ENCODE peak calls at places on chromosomes 12 and 14, in nine cellular contexts. U, D, G, Q, M, N, T, V and L are unnamed samples.

GRCh38 chr14:55388160-55388559 is 23.5 kb downstream of the ATG14 start:
- DNase-seq in V (no peak), N (no peak), M (peak), T (peak), G (no peak), D (peak), Q (no peak), U (no peak), L (no peak)

GRCh38 chr14:76904100-76904739 is 78.0 kb downstream of the LRRC74A start:
- DNase-seq in V (peak), M (peak), T (peak), N (peak), D (peak), G (no peak), Q (no peak), U (no peak), L (no peak)

GRCh38 chr12:85016423-85016822 is 19.7 kb downstream of the TSPAN19 start:
- DNase-seq in U (no peak), V (peak), N (no peak), T (peak), Q (no peak), D (peak), M (peak), G (no peak), L (no peak)

GRCh38 chr14:34678306-34678705 is 36.1 kb downstream of the CFL2 start:
- DNase-seq in V (peak), D (peak), Q (no peak), T (peak), G (no peak), U (no peak), M (no peak), N (no peak), L (no peak)

GRCh38 chr12:75641031-75641780 is 129.8 kb upstream of the KRR1 start:
- DNase-seq in T (peak), Q (peak), M (peak), U (peak), D (peak), N (no peak), V (peak), G (no peak), L (no peak)

GRCh38 chr14:97791906-97792305 is 994.7 kb downstream of the VRK1 start:
- DNase-seq in M (no peak), V (peak), G (no peak), Q (no peak), D (no peak), U (no peak), N (no peak), T (no peak), L (no peak)

GRCh38 chr12:87814625-87815024 is 214.6 kb downstream of the C12orf50 start:
- DNase-seq in G (no peak), T (peak), V (no peak), Q (no peak), N (no peak), D (peak), U (no peak), M (no peak), L (no peak)

GRCh38 chr12:107522692-107523477 is 162.7 kb upstream of the PWP1 start:
- DNase-seq in N (no peak), U (no peak), T (no peak), M (no peak), G (no peak), D (peak), V (no peak), Q (no peak), L (no peak)

GRCh38 chr12:8860165-8860961 is 37.9 kb downstream of the A2ML1 start:
- DNase-seq in M (peak), Q (peak), N (peak), T (peak), V (peak), D (peak), G (peak), U (peak), L (no peak)

GRCh38 chr12:124675881-124676688 is 108.7 kb upstream of the NCOR2 start:
- DNase-seq in D (peak), U (no peak), Q (no peak), M (peak), N (peak), T (no peak), G (no peak), V (no peak), L (peak)

GRCh38 chr14:35051796-35052195 is 5.7 kb downstream of the FAM177A1 start:
- DNase-seq in T (peak), D (peak), N (no peak), U (no peak), M (no peak), V (no peak), G (no peak), Q (no peak), L (no peak)

GRCh38 chr14:31400031-31400638 is 20.2 kb downstream of the HEATR5A start:
- DNase-seq in U (no peak), N (no peak), Q (no peak), V (no peak), G (no peak), T (no peak), M (no peak), D (no peak), L (no peak)

GRCh38 chr14:103188691-103189480 is 65.6 kb downstream of the TNFAIP2 start:
- DNase-seq in N (peak), M (no peak), V (peak), T (no peak), U (no peak), Q (peak), G (peak), D (no peak), L (peak)

GRCh38 chr14:20676072-20676471 is 8.3 kb upstream of the RNASE4 start:
- DNase-seq in G (no peak), U (no peak), D (no peak), M (no peak), V (no peak), N (no peak), T (no peak), Q (no peak), L (no peak)

GRCh38 chr14:63343878-63344277 is 25.1 kb upstream of the GPHB5 start:
- DNase-seq in G (no peak), Q (no peak), V (peak), M (peak), U (no peak), N (no peak), T (peak), D (peak), L (no peak)

GRCh38 chr14:69852897-69853296 is 26.3 kb upstream of the SMOC1 start:
- DNase-seq in D (no peak), Q (no peak), V (no peak), N (no peak), G (no peak), M (no peak), U (no peak), T (no peak), L (no peak)

GRCh38 chr12:57487055-57487596 is 742 bp upstream of the MARS1 start:
- DNase-seq in U (no peak), D (no peak), T (no peak), V (no peak), N (no peak), G (no peak), M (no peak), Q (no peak), L (no peak)
- H3K4me3 ChIP-seq in U (peak), D (no peak), T (peak), V (peak), N (peak), G (peak), M (peak), Q (no peak), L (peak)

GRCh38 chr12:46219147-46219891 is 49.5 kb downstream of the SLC38A1 start:
- DNase-seq in T (no peak), Q (peak), G (no peak), N (no peak), D (no peak), M (no peak), V (no peak), U (no peak), L (no peak)

GRCh38 chr12:46214668-46215429 is 54.0 kb downstream of the SLC38A1 start:
- DNase-seq in U (no peak), Q (peak), N (peak), M (no peak), G (peak), T (no peak), V (no peak), D (no peak), L (peak)

GRCh38 chr12:46218509-46219095 is 50.2 kb downstream of the SLC38A1 start:
- DNase-seq in G (no peak), N (no peak), Q (no peak), T (no peak), V (peak), U (no peak), M (no peak), D (no peak), L (no peak)

GRCh38 chr12:46219892-46220655 is 48.8 kb downstream of the SLC38A1 start:
- DNase-seq in D (peak), T (peak), G (no peak), M (peak), N (no peak), U (no peak), Q (peak), V (peak), L (no peak)

GRCh38 chr12:46217686-46218508 is 50.9 kb downstream of the SLC38A1 start:
- DNase-seq in G (peak), M (no peak), D (no peak), U (peak), V (no peak), T (no peak), Q (peak), N (no peak), L (no peak)
- H3K4me3 ChIP-seq in G (no peak), M (no peak), D (no peak), U (no peak), V (no peak), T (no peak), Q (peak), N (peak), L (no peak)

DNA sequence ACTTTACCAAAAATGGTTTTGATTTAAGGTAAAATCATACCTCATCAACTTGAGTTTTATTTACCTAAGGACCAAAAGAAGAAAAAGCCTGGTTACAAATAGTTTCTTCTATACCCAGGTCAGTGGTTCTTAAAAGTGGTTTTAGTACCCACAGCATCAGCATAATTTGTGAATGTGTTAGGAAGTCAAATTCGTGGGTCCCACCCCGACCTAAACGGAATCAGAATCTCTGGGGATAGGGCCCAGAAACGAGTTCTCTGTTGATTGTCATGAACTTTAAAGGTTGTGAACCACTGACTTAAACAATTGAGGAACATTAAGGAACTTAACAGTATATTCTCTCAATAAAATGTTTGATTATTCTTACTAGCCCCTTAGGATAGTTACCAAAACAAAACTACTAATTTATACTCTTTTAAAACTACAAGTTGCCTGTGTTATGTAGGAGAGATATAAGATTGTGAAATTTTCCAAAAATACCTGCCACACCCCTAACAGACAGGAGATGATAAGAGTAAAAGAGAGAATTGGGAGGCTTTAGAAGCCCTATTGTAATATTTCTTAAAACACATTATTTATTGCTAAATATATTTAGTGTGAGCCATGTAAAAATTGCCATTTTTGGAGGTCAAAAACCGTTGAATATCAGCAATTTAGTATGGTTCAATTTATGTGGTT is 669 bp upstream of the SLC25A21 start:
- DNase-seq in G (no peak), N (no peak), U (no peak), T (no peak), Q (no peak), M (no peak), V (no peak), D (no peak), L (no peak)
- H3K4me3 ChIP-seq in G (peak), N (peak), U (no peak), T (peak), Q (no peak), M (peak), V (peak), D (no peak), L (peak)

GRCh38 chr14:99034711-99035171 is 237.3 kb downstream of the BCL11B start:
- DNase-seq in M (no peak), V (no peak), D (no peak), T (no peak), N (peak), U (peak), Q (no peak), G (no peak), L (no peak)

GRCh38 chr14:99035268-99035667 is 236.7 kb downstream of the BCL11B start:
- DNase-seq in M (peak), N (peak), Q (no peak), T (peak), D (no peak), U (peak), G (no peak), V (peak), L (no peak)

GRCh38 chr14:99036594-99037293 is 235.3 kb downstream of the BCL11B start:
- DNase-seq in N (peak), U (peak), D (no peak), M (no peak), V (no peak), G (peak), Q (no peak), T (no peak), L (no peak)

GRCh38 chr14:99037777-99038176 is 234.2 kb downstream of the BCL11B start:
- DNase-seq in D (no peak), G (peak), V (no peak), N (peak), U (peak), Q (no peak), M (no peak), T (no peak), L (no peak)

GRCh38 chr14:99035712-99036593 is 236.0 kb downstream of the BCL11B start:
- DNase-seq in T (peak), U (peak), Q (no peak), N (peak), D (peak), M (peak), V (peak), G (peak), L (peak)
- H3K4me3 ChIP-seq in T (no peak), U (peak), Q (no peak), N (peak), D (no peak), M (no peak), V (no peak), G (peak), L (no peak)

DNA sequence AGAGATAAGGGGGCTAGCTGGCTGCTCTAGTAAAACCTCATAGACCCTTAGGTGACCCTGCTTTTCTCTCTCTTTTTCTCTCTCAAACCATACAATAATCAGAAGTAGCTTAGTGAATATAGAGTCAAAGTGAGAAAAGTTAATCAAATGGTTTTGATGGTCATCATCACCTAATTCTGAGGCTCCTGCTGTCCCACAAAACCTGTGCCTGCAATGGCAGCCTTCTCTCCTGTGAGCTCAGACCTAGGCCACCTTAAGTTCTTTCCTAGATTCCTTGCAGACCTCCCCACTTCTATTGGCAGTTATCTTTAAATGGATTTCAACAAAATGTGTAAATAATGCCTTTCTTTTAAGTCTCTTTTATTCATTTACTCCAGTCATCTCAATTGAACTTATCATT is 1.5 kb upstream of the RPAP3 start:
- DNase-seq in T (no peak), D (no peak), V (no peak), M (no peak), U (no peak), G (no peak), Q (no peak), N (no peak), L (no peak)
- H3K4me3 ChIP-seq in T (no peak), D (no peak), V (no peak), M (no peak), U (peak), G (no peak), Q (no peak), N (no peak), L (no peak)

DNA sequence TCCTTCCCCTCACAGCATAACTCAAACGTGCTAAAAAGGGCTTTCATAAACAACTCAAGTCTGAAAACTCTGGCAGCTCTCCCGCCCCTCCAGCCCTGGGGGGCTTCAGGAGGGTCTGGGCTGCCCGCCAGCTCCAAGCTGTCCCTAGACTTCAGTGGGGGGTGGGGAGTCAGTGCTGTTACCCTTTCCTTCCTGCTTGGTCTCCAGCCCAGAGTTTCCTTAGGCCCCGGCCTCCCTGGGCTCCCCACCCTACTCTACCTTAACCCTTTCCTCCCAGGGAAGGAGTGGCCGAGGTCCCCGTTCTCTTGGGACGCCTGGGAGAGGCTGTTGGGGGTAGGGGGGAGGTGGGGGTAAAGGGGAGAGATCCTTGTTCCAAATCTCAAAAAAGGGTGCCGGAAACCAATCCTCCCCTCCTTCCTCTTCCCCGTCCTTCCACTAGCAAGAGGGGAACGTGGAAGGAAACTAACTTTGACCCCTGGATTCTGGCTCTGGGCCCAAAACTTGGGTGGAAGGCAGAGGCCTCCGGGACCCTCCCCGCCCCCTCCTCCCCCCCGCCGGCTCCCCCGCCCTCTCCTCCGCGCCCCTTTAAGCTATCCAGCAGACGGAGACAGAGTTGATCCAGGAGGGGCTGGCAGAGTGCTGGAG is 383 bp upstream of the NYNRIN start:
- DNase-seq in M (no peak), T (peak), Q (no peak), N (no peak), V (no peak), U (no peak), G (no peak), D (no peak), L (peak)
- H3K4me3 ChIP-seq in M (peak), T (peak), Q (no peak), N (peak), V (peak), U (no peak), G (peak), D (peak), L (no peak)

DNA sequence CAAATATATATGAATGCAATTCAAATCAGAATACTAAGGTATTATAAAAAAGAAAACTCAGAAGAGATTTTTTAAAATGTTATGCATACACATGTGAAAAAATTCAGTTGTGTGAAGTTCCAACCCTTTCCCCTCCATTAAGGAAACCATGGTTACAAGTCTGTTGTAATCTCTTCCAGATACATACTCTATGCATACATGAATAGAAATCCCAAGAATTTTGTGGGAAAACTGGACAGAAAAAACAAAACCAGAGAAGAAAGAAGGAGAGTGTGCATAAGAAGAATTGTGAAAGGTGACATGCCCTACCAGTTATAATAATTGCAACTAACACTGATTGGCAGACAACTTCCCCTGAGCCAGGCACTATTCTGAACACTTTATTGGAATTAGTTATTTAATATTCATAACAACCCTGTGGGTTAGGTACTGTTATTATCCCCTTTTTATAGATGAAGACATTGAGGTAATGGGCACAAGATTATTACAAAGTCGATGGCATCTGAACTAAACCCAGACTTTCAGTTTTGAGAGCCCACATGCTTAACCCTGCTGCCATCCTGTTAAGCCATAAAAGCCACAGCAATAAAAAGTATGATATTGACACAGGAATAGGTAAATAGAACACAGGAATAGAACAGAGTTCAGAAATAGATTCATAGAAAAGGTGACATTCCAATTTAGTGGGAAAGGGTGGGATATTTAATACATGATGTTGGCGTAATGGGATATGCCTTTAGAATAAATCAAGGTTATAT is 120.0 kb downstream of the SLC38A1 start:
- DNase-seq in V (no peak), U (no peak), M (no peak), G (no peak), D (no peak), N (no peak), T (no peak), Q (no peak), L (no peak)
- H3K4me3 ChIP-seq in V (no peak), U (no peak), M (no peak), G (no peak), D (no peak), N (no peak), T (no peak), Q (no peak), L (no peak)

GRCh38 chr14:101823081-101823480 is 61.6 kb downstream of the PPP2R5C start:
- DNase-seq in Q (peak), G (no peak), V (no peak), D (no peak), U (no peak), T (no peak), N (no peak), M (no peak), L (no peak)
- H3K4me3 ChIP-seq in Q (peak), G (peak), V (no peak), D (no peak), U (no peak), T (no peak), N (peak), M (no peak), L (no peak)